ENCODE peak calls at places on chromosomes 3 and 15, in ten cellular contexts. Q is psoas muscle, I is cardiac muscle cell, J is body of pancreas, C is hepatocyte, L is PC-3, Z is uterus, S is left lung, B is esophagus muscularis mucosa, Y is gastrocnemius medialis. P is an unnamed sample.

GRCh38 chr3:15726043-15726442 is 71.7 kb downstream of the ANKRD28 start:
- DNase-seq in Q (no peak), I (no peak), J (no peak), C (no peak), L (no peak), Z (no peak), S (no peak), B (no peak), Y (no peak), P (no peak)

GRCh38 chr3:13078158-13078905 is 5.1 kb upstream of the IQSEC1 start:
- DNase-seq in Q (no peak), I (no peak), J (peak; percentile 79), C (no peak), L (no peak), Z (no peak), S (no peak), B (no peak), Y (no peak), P (no peak)

GRCh38 chr3:42503957-42504333 is 1.5 kb downstream of the VIPR1 start:
- DNase-seq in Q (no peak), I (no peak), J (peak; percentile 2), C (no peak), L (no peak), Z (no peak), S (peak; percentile 5), B (no peak), Y (no peak), P (peak; percentile 29)

GRCh38 chr3:184512621-184513020 is 49.0 kb upstream of the EPHB3 start:
- DNase-seq in Q (no peak), I (no peak), J (no peak), C (no peak), L (no peak), Z (no peak), S (no peak), B (peak; percentile 72), Y (no peak), P (no peak)

GRCh38 chr15:59976480-59976879 is 27.6 kb upstream of the FOXB1 start:
- DNase-seq in Q (no peak), I (no peak), J (no peak), C (no peak), L (no peak), Z (no peak), S (no peak), B (no peak), Y (no peak), P (no peak)

GRCh38 chr15:29749365-29750086 is 72.7 kb downstream of the TJP1 start:
- DNase-seq in Q (no peak), I (no peak), J (no peak), C (no peak), L (no peak), Z (no peak), S (no peak), B (no peak), Y (no peak), P (no peak)

GRCh38 chr15:68316061-68316804 is 38.7 kb downstream of the FEM1B start:
- DNase-seq in Q (no peak), I (peak; percentile 44), J (no peak), C (no peak), L (peak; percentile 20), Z (peak; percentile 35), S (peak; percentile 20), B (no peak), Y (no peak), P (no peak)

GRCh38 chr3:73498764-73499622 is 125.7 kb downstream of the PDZRN3 start:
- DNase-seq in Q (no peak), I (no peak), J (no peak), C (no peak), L (no peak), Z (no peak), S (no peak), B (peak; percentile 91), Y (no peak), P (no peak)

GRCh38 chr15:72178976-72179585 is 18.5 kb downstream of the GRAMD2A start:
- DNase-seq in Q (no peak), I (no peak), J (no peak), C (no peak), L (no peak), Z (no peak), S (no peak), B (no peak), Y (no peak), P (no peak)

GRCh38 chr3:187706966-187707365 is 4.6 kb upstream of the RTP2 start:
- DNase-seq in Q (no peak), I (no peak), J (peak; percentile 39), C (no peak), L (no peak), Z (no peak), S (peak; percentile 70), B (no peak), Y (no peak), P (peak; percentile 63)

GRCh38 chr3:3066378-3066777 is 43.8 kb downstream of the IL5RA start:
- DNase-seq in Q (no peak), I (no peak), J (no peak), C (no peak), L (no peak), Z (no peak), S (no peak), B (no peak), Y (no peak), P (no peak)
- TF ChIP-seq CTCF in Q (no peak), I (no peak), J (no peak), C (no peak), L (no peak), Z (no peak), S (no peak), B (no peak), Y (no peak), P (no peak)

GRCh38 chr3:61538486-61538885 is 22.9 kb upstream of the PTPRG start:
- DNase-seq in Q (no peak), I (no peak), J (no peak), C (no peak), L (no peak), Z (no peak), S (no peak), B (no peak), Y (no peak), P (no peak)
- H3K27ac ChIP-seq in Q (no peak overlapping the region), I (no peak overlapping the region), J (no peak overlapping the region), C (no peak overlapping the region), L (no peak overlapping the region), Z (no peak overlapping the region), S (no peak overlapping the region), B (no peak overlapping the region), Y (no peak overlapping the region), P (no peak overlapping the region)

GRCh38 chr3:170386468-170386867 is 29.0 kb downstream of the SKIL start:
- DNase-seq in Q (no peak), I (no peak), J (no peak), C (no peak), L (no peak), Z (no peak), S (no peak), B (no peak), Y (no peak), P (no peak)
- H3K36me3 ChIP-seq in Q (peaks cover 9% of the 10 kb centered on the region), I (peaks cover 46% of the 10 kb centered on the region), J (peaks cover 12% of the 10 kb centered on the region), C (no peaks in the 10 kb centered on the region), L (peaks cover 39% of the 10 kb centered on the region), Z (no peaks in the 10 kb centered on the region), S (no peaks in the 10 kb centered on the region), B (peaks cover 94% of the 10 kb centered on the region), Y (no peaks in the 10 kb centered on the region), P (no peaks in the 10 kb centered on the region)

GRCh38 chr15:74836846-74837245 is 6.1 kb downstream of the ULK3 start:
- DNase-seq in Q (no peak), I (no peak), J (no peak), C (no peak), L (no peak), Z (no peak), S (no peak), B (no peak), Y (no peak), P (no peak)

GRCh38 chr15:74838117-74838516 is 4.8 kb downstream of the ULK3 start:
- DNase-seq in Q (no peak), I (no peak), J (no peak), C (no peak), L (no peak), Z (no peak), S (no peak), B (no peak), Y (no peak), P (no peak)

GRCh38 chr15:74835312-74835823 is 7.6 kb downstream of the ULK3 start:
- DNase-seq in Q (peak; percentile 59), I (peak; percentile 69), J (peak; percentile 75), C (peak; percentile 68), L (peak; percentile 88), Z (no peak), S (peak; percentile 48), B (no peak), Y (peak; percentile 56), P (peak; percentile 62)

GRCh38 chr15:74838746-74839525 is 4.0 kb downstream of the ULK3 start:
- DNase-seq in Q (no peak), I (no peak), J (no peak), C (no peak), L (no peak), Z (no peak), S (no peak), B (no peak), Y (no peak), P (no peak)

DNA sequence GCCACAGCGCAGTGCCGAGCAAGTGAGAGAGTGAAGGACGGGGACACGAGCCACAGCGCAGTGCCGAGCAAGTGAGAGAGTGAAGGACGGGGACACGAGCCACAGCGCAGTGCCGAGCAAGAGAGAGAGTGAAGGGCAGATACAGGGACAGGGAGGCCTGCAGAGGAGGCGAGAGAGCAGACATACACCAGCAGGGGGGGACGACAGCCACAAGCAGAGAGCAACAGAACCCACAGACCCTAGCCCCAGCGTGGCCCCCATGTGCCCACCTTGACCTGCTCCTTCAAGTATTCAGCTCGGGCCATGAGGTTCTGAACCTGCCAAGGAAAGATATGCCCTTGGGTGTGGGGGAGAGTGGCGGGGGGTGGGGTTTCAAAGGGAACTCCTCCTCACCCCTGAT is 5.5 kb downstream of the ULK3 start:
- DNase-seq in Q (no peak), I (no peak), J (no peak), C (no peak), L (no peak), Z (no peak), S (no peak), B (no peak), Y (no peak), P (no peak)
- TF ChIP-seq CTCF in Q (no peak), I (no peak), J (no peak), C (no peak), L (no peak), Z (no peak), S (no peak), B (no peak), Y (no peak), P (no peak)

GRCh38 chr3:163809540-163809993 is 1268.7 kb downstream of the SI start:
- DNase-seq in Q (no peak), I (peak; percentile 28), J (no peak), C (no peak), L (no peak), Z (no peak), S (no peak), B (no peak), Y (no peak), P (no peak)
- H3K27ac ChIP-seq in Q (no peak overlapping the region), I (peak overlapping the region; percentile 82), J (no peak overlapping the region), C (no peak overlapping the region), L (no peak overlapping the region), Z (no peak overlapping the region), S (no peak overlapping the region), B (no peak overlapping the region), Y (no peak overlapping the region), P (no peak overlapping the region)

GRCh38 chr3:197873329-197873728 is 76.7 kb upstream of the RPL35A start:
- DNase-seq in Q (no peak), I (no peak), J (no peak), C (no peak), L (no peak), Z (no peak), S (no peak), B (no peak), Y (no peak), P (no peak)
- H3K36me3 ChIP-seq in Q (peaks cover 4% of the 10 kb centered on the region), I (peaks cover 35% of the 10 kb centered on the region), J (peaks cover 2% of the 10 kb centered on the region), C (no peaks in the 10 kb centered on the region), L (peaks cover 5% of the 10 kb centered on the region), Z (no peaks in the 10 kb centered on the region), S (no peaks in the 10 kb centered on the region), B (peaks cover 86% of the 10 kb centered on the region), Y (no peaks in the 10 kb centered on the region), P (no peaks in the 10 kb centered on the region)

GRCh38 chr15:70095387-70096214 is 2.1 kb downstream of the TLE3 start:
- DNase-seq in Q (peak; percentile 58), I (peak; percentile 36), J (peak; percentile 42), C (peak; percentile 74), L (peak; percentile 17), Z (peak; percentile 45), S (peak; percentile 54), B (no peak), Y (no peak), P (peak; percentile 68)
- TF ChIP-seq CTCF in Q (no peak), I (no peak), J (no peak), C (no peak), L (no peak), Z (no peak), S (no peak), B (no peak), Y (no peak), P (no peak)